ENCODE peak calls at places on chromosomes 7 and 10, in five cellular contexts. A is fibroblast of lung, N is stomach, W is T-helper 17 cell, X is ELF-1. K is an unnamed sample.
A peak's percentile ranks its signal among the peaks of the same experiment; 100 is the strongest.

GRCh38 chr7:8282871-8283270 is 20.9 kb upstream of the ICA1 start:
- DNase-seq in A (no peak), N (no peak), W (no peak), X (no peak), K (no peak)

GRCh38 chr7:51965454-51965853 is 648.8 kb upstream of the COBL start:
- DNase-seq in A (no peak), N (no peak), W (no peak), X (no peak), K (no peak)

GRCh38 chr7:152709307-152710133 is 33.6 kb upstream of the XRCC2 start:
- DNase-seq in A (peak; percentile 62), N (no peak), W (no peak), X (no peak), K (no peak)

GRCh38 chr7:12244129-12244528 is 33.0 kb downstream of the TMEM106B start:
- DNase-seq in A (peak; percentile 27), N (peak; percentile 44), W (no peak), X (peak; percentile 50), K (peak; percentile 69)

GRCh38 chr10:68618234-68618633 is 58.1 kb downstream of the TET1 start:
- DNase-seq in A (peak; percentile 48), N (no peak), W (no peak), X (no peak), K (no peak)

GRCh38 chr10:80468002-80468401 is 13.9 kb downstream of the TSPAN14 start:
- DNase-seq in A (no peak), N (peak; percentile 52), W (peak; percentile 43), X (peak; percentile 87), K (peak; percentile 90)

GRCh38 chr10:106571216-106571954 is 593.1 kb downstream of the SORCS1 start:
- DNase-seq in A (peak; percentile 35), N (no peak), W (no peak), X (no peak), K (no peak)

GRCh38 chr10:24518981-24519597 is 204.6 kb downstream of the ARHGAP21 start:
- DNase-seq in A (peak; percentile 51), N (peak; percentile 61), W (no peak), X (peak; percentile 63), K (peak; percentile 65)